ENCODE peak calls at places on chromosomes 6 and 20, in ten cellular contexts. S is NCI-H510A treated with DMSO at 0.1 percent for 48 hours, U is AG10803, A is non-pigmented ciliary epithelial cell, D is Peyer's patch, L is right cardiac atrium, M is globus pallidus, B is memory B cell, C is RWPE1, N is NCI-H2029. T is an unnamed sample.

GRCh38 chr20:63191400-63191799 is 24.5 kb downstream of the YTHDF1 start:
- DNase-seq in S (no peak), U (no peak), A (no peak), D (no peak), L (peak), M (no peak), B (no peak), C (peak), N (peak), T (no peak)

GRCh38 chr6:106764353-106764980 is 135.1 kb downstream of the QRSL1 start:
- DNase-seq in S (no peak), U (no peak), A (no peak), D (no peak), L (no peak), M (no peak), B (no peak), C (no peak), N (peak), T (no peak)

GRCh38 chr6:31952140-31952805 is 6.4 kb downstream of the CFB start:
- DNase-seq in S (peak), U (peak), A (no peak), D (peak), L (peak), M (peak), B (no peak), C (peak), N (no peak), T (peak)

GRCh38 chr6:137602871-137603270 is 108.7 kb upstream of the OLIG3 start:
- DNase-seq in S (no peak), U (no peak), A (no peak), D (no peak), L (no peak), M (no peak), B (no peak), C (no peak), N (no peak), T (no peak)

GRCh38 chr6:42968783-42969182 is 8.2 kb downstream of the GNMT start:
- DNase-seq in S (no peak), U (no peak), A (no peak), D (no peak), L (no peak), M (no peak), B (no peak), C (no peak), N (no peak), T (no peak)

GRCh38 chr6:157965387-157965786 is 16.3 kb upstream of the SYNJ2 start:
- DNase-seq in S (no peak), U (no peak), A (no peak), D (no peak), L (no peak), M (no peak), B (no peak), C (no peak), N (no peak), T (no peak)

GRCh38 chr6:135323979-135324378 is 142.9 kb downstream of the MYB start:
- DNase-seq in S (no peak), U (no peak), A (no peak), D (no peak), L (no peak), M (no peak), B (no peak), C (no peak), N (no peak), T (no peak)

GRCh38 chr6:39266375-39266774 is 37.1 kb upstream of the KCNK5 start:
- DNase-seq in S (peak), U (no peak), A (no peak), D (no peak), L (no peak), M (no peak), B (no peak), C (no peak), N (peak), T (no peak)

GRCh38 chr6:143743256-143744166 is 65.7 kb downstream of the PHACTR2 start:
- DNase-seq in S (no peak), U (peak), A (no peak), D (no peak), L (peak), M (peak), B (no peak), C (no peak), N (no peak), T (no peak)

GRCh38 chr6:139126255-139126654 is 8.6 kb upstream of the HECA start:
- DNase-seq in S (no peak), U (peak), A (peak), D (no peak), L (no peak), M (no peak), B (no peak), C (peak), N (no peak), T (peak)

GRCh38 chr6:14540276-14540675 is 422.7 kb downstream of the CD83 start:
- DNase-seq in S (no peak), U (no peak), A (no peak), D (no peak), L (peak), M (no peak), B (no peak), C (no peak), N (no peak), T (no peak)

GRCh38 chr6:150924808-150925654 is 59.5 kb downstream of the MTHFD1L start:
- DNase-seq in S (no peak), U (peak), A (peak), D (no peak), L (peak), M (no peak), B (no peak), C (no peak), N (no peak), T (no peak)